ENCODE peak calls at places on chromosome 18, in six cellular contexts. One of them, this sample, is unnamed.

GRCh38 chr18:73615506-73615905 is 532.1 kb downstream of the FBXO15 start:
- DNase-seq in fibroblast of the aortic adventitia: no peak
- DNase-seq in Caco-2: no peak
- DNase-seq in fibroblast of lung: no peak
- DNase-seq in left ventricle myocardium inferior: no peak
- DNase-seq in CD8-positive, alpha-beta T cell: no peak
- DNase-seq in this sample: no peak

GRCh38 chr18:51072586-51073303 is 42.7 kb downstream of the SMAD4 start:
- DNase-seq in fibroblast of the aortic adventitia: no peak
- DNase-seq in Caco-2: no peak
- DNase-seq in fibroblast of lung: no peak
- DNase-seq in left ventricle myocardium inferior: no peak
- DNase-seq in CD8-positive, alpha-beta T cell: no peak
- DNase-seq in this sample: no peak

GRCh38 chr18:35490894-35491688 is 6.7 kb downstream of the INO80C start:
- DNase-seq in fibroblast of the aortic adventitia: no peak
- DNase-seq in Caco-2: no peak
- DNase-seq in fibroblast of lung: no peak
- DNase-seq in left ventricle myocardium inferior: no peak
- DNase-seq in CD8-positive, alpha-beta T cell: no peak
- DNase-seq in this sample: no peak

GRCh38 chr18:59724116-59724515 is 26.9 kb upstream of the CCBE1 start:
- DNase-seq in fibroblast of the aortic adventitia: no peak
- DNase-seq in Caco-2: no peak
- DNase-seq in fibroblast of lung: no peak
- DNase-seq in left ventricle myocardium inferior: no peak
- DNase-seq in CD8-positive, alpha-beta T cell: no peak
- DNase-seq in this sample: no peak

GRCh38 chr18:63986885-63987284 is 17.0 kb downstream of the SERPINB8 start:
- DNase-seq in fibroblast of the aortic adventitia: no peak
- DNase-seq in Caco-2: no peak
- DNase-seq in fibroblast of lung: no peak
- DNase-seq in left ventricle myocardium inferior: no peak
- DNase-seq in CD8-positive, alpha-beta T cell: no peak
- DNase-seq in this sample: no peak

GRCh38 chr18:78932281-78932680 is 47.3 kb upstream of the SALL3 start:
- DNase-seq in fibroblast of the aortic adventitia: no peak
- DNase-seq in Caco-2: no peak
- DNase-seq in fibroblast of lung: no peak
- DNase-seq in left ventricle myocardium inferior: no peak
- DNase-seq in CD8-positive, alpha-beta T cell: no peak
- DNase-seq in this sample: no peak

GRCh38 chr18:37666986-37667385 is 101.4 kb upstream of the CELF4 start:
- DNase-seq in fibroblast of the aortic adventitia: no peak
- DNase-seq in Caco-2: no peak
- DNase-seq in fibroblast of lung: no peak
- DNase-seq in left ventricle myocardium inferior: no peak
- DNase-seq in CD8-positive, alpha-beta T cell: no peak
- DNase-seq in this sample: no peak

GRCh38 chr18:9951022-9951859 is 37.4 kb downstream of the VAPA start:
- DNase-seq in fibroblast of the aortic adventitia: peak; percentile 81
- DNase-seq in Caco-2: peak; percentile 54
- DNase-seq in fibroblast of lung: peak; percentile 86
- DNase-seq in left ventricle myocardium inferior: no peak
- DNase-seq in CD8-positive, alpha-beta T cell: no peak
- DNase-seq in this sample: peak; percentile 81

GRCh38 chr18:23105030-23105429 is 30.3 kb upstream of the CABLES1 start:
- DNase-seq in fibroblast of the aortic adventitia: no peak
- DNase-seq in Caco-2: no peak
- DNase-seq in fibroblast of lung: no peak
- DNase-seq in left ventricle myocardium inferior: no peak
- DNase-seq in CD8-positive, alpha-beta T cell: no peak
- DNase-seq in this sample: no peak

GRCh38 chr18:23550898-23551297 is 35.4 kb downstream of the NPC1 start:
- DNase-seq in fibroblast of the aortic adventitia: no peak
- DNase-seq in Caco-2: no peak
- DNase-seq in fibroblast of lung: no peak
- DNase-seq in left ventricle myocardium inferior: no peak
- DNase-seq in CD8-positive, alpha-beta T cell: no peak
- DNase-seq in this sample: no peak

GRCh38 chr18:8982416-8983183 is 119.9 kb upstream of the NDUFV2 start:
- DNase-seq in fibroblast of the aortic adventitia: peak; percentile 56
- DNase-seq in Caco-2: peak; percentile 67
- DNase-seq in fibroblast of lung: peak; percentile 73
- DNase-seq in left ventricle myocardium inferior: no peak
- DNase-seq in CD8-positive, alpha-beta T cell: no peak
- DNase-seq in this sample: peak; percentile 68

GRCh38 chr18:42365550-42365949 is 410.5 kb downstream of the PIK3C3 start:
- DNase-seq in fibroblast of the aortic adventitia: no peak
- DNase-seq in Caco-2: no peak
- DNase-seq in fibroblast of lung: no peak
- DNase-seq in left ventricle myocardium inferior: no peak
- DNase-seq in CD8-positive, alpha-beta T cell: no peak
- DNase-seq in this sample: no peak

GRCh38 chr18:66838340-66838987 is 234.6 kb upstream of the CDH19 start:
- DNase-seq in fibroblast of the aortic adventitia: no peak
- DNase-seq in Caco-2: no peak
- DNase-seq in fibroblast of lung: no peak
- DNase-seq in left ventricle myocardium inferior: no peak
- DNase-seq in CD8-positive, alpha-beta T cell: no peak
- DNase-seq in this sample: no peak

GRCh38 chr18:50986360-50987087 is 18.7 kb downstream of the ELAC1 start:
- DNase-seq in fibroblast of the aortic adventitia: peak; percentile 45
- DNase-seq in Caco-2: no peak
- DNase-seq in fibroblast of lung: no peak
- DNase-seq in left ventricle myocardium inferior: no peak
- DNase-seq in CD8-positive, alpha-beta T cell: no peak
- DNase-seq in this sample: no peak

GRCh38 chr18:46013484-46014189 is 46.5 kb upstream of the EPG5 start:
- DNase-seq in fibroblast of the aortic adventitia: peak; percentile 21
- DNase-seq in Caco-2: no peak
- DNase-seq in fibroblast of lung: no peak
- DNase-seq in left ventricle myocardium inferior: no peak
- DNase-seq in CD8-positive, alpha-beta T cell: no peak
- DNase-seq in this sample: no peak

GRCh38 chr18:31505161-31505560 is 7.2 kb downstream of the DSG2 start:
- DNase-seq in fibroblast of the aortic adventitia: no peak
- DNase-seq in Caco-2: no peak
- DNase-seq in fibroblast of lung: no peak
- DNase-seq in left ventricle myocardium inferior: no peak
- DNase-seq in CD8-positive, alpha-beta T cell: no peak
- DNase-seq in this sample: no peak

GRCh38 chr18:55236150-55236931 is 277.1 kb upstream of the CCDC68 start:
- DNase-seq in fibroblast of the aortic adventitia: peak; percentile 61
- DNase-seq in Caco-2: no peak
- DNase-seq in fibroblast of lung: peak; percentile 69
- DNase-seq in left ventricle myocardium inferior: peak; percentile 38
- DNase-seq in CD8-positive, alpha-beta T cell: no peak
- DNase-seq in this sample: peak; percentile 65

GRCh38 chr18:11955299-11956029 is 25.8 kb upstream of the IMPA2 start:
- DNase-seq in fibroblast of the aortic adventitia: peak; percentile 83
- DNase-seq in Caco-2: no peak
- DNase-seq in fibroblast of lung: peak; percentile 95
- DNase-seq in left ventricle myocardium inferior: no peak
- DNase-seq in CD8-positive, alpha-beta T cell: no peak
- DNase-seq in this sample: peak; percentile 93

GRCh38 chr18:62759704-62760402 is 44.5 kb downstream of the PHLPP1 start:
- DNase-seq in fibroblast of the aortic adventitia: peak; percentile 42
- DNase-seq in Caco-2: no peak
- DNase-seq in fibroblast of lung: peak; percentile 71
- DNase-seq in left ventricle myocardium inferior: no peak
- DNase-seq in CD8-positive, alpha-beta T cell: no peak
- DNase-seq in this sample: peak; percentile 35

GRCh38 chr18:51038110-51038509 is 8.1 kb downstream of the SMAD4 start:
- DNase-seq in fibroblast of the aortic adventitia: no peak
- DNase-seq in Caco-2: no peak
- DNase-seq in fibroblast of lung: no peak
- DNase-seq in left ventricle myocardium inferior: no peak
- DNase-seq in CD8-positive, alpha-beta T cell: no peak
- DNase-seq in this sample: no peak

GRCh38 chr18:39647627-39648502 is 2082.3 kb upstream of the CELF4 start:
- DNase-seq in fibroblast of the aortic adventitia: peak; percentile 79
- DNase-seq in Caco-2: no peak
- DNase-seq in fibroblast of lung: peak; percentile 95
- DNase-seq in left ventricle myocardium inferior: no peak
- DNase-seq in CD8-positive, alpha-beta T cell: no peak
- DNase-seq in this sample: peak; percentile 95

GRCh38 chr18:2970762-2971659 is 41.9 kb downstream of the LPIN2 start:
- DNase-seq in fibroblast of the aortic adventitia: no peak
- DNase-seq in Caco-2: no peak
- DNase-seq in fibroblast of lung: no peak
- DNase-seq in left ventricle myocardium inferior: no peak
- DNase-seq in CD8-positive, alpha-beta T cell: peak; percentile 51
- DNase-seq in this sample: no peak

GRCh38 chr18:10559566-10560456 is 34.0 kb downstream of the NAPG start:
- DNase-seq in fibroblast of the aortic adventitia: no peak
- DNase-seq in Caco-2: no peak
- DNase-seq in fibroblast of lung: no peak
- DNase-seq in left ventricle myocardium inferior: peak; percentile 18
- DNase-seq in CD8-positive, alpha-beta T cell: no peak
- DNase-seq in this sample: no peak

GRCh38 chr18:9092665-9093064 is 9.8 kb upstream of the NDUFV2 start:
- DNase-seq in fibroblast of the aortic adventitia: peak; percentile 45
- DNase-seq in Caco-2: peak; percentile 46
- DNase-seq in fibroblast of lung: no peak
- DNase-seq in left ventricle myocardium inferior: no peak
- DNase-seq in CD8-positive, alpha-beta T cell: no peak
- DNase-seq in this sample: peak; percentile 86

GRCh38 chr18:3281456-3282400 is 19.8 kb downstream of the MYL12B start:
- DNase-seq in fibroblast of the aortic adventitia: peak; percentile 93
- DNase-seq in Caco-2: no peak
- DNase-seq in fibroblast of lung: peak; percentile 90
- DNase-seq in left ventricle myocardium inferior: no peak
- DNase-seq in CD8-positive, alpha-beta T cell: no peak
- DNase-seq in this sample: peak; percentile 91

GRCh38 chr18:76752400-76752799 is 70.0 kb upstream of the ZNF236 start:
- DNase-seq in fibroblast of the aortic adventitia: no peak
- DNase-seq in Caco-2: no peak
- DNase-seq in fibroblast of lung: no peak
- DNase-seq in left ventricle myocardium inferior: no peak
- DNase-seq in CD8-positive, alpha-beta T cell: no peak
- DNase-seq in this sample: no peak
- H3K4me3 ChIP-seq in fibroblast of the aortic adventitia: no peak overlapping the region
- H3K4me3 ChIP-seq in Caco-2: no peak overlapping the region
- H3K4me3 ChIP-seq in fibroblast of lung: no peak overlapping the region
- H3K4me3 ChIP-seq in left ventricle myocardium inferior: no peak overlapping the region
- H3K4me3 ChIP-seq in CD8-positive, alpha-beta T cell: no peak overlapping the region
- H3K4me3 ChIP-seq in this sample: no peak overlapping the region

GRCh38 chr18:47931707-47932103 is 1.2 kb upstream of the SMAD2 start:
- DNase-seq in fibroblast of the aortic adventitia: no peak
- DNase-seq in Caco-2: peak; percentile 50
- DNase-seq in fibroblast of lung: peak; percentile 34
- DNase-seq in left ventricle myocardium inferior: no peak
- DNase-seq in CD8-positive, alpha-beta T cell: peak; percentile 22
- DNase-seq in this sample: no peak

GRCh38 chr18:47932603-47933002 is 2.1 kb upstream of the SMAD2 start:
- DNase-seq in fibroblast of the aortic adventitia: no peak
- DNase-seq in Caco-2: no peak
- DNase-seq in fibroblast of lung: no peak
- DNase-seq in left ventricle myocardium inferior: no peak
- DNase-seq in CD8-positive, alpha-beta T cell: no peak
- DNase-seq in this sample: no peak

GRCh38 chr18:47930086-47930843 is at the start of gene SMAD2:
- DNase-seq in fibroblast of the aortic adventitia: peak; percentile 69
- DNase-seq in Caco-2: peak; percentile 82
- DNase-seq in fibroblast of lung: peak; percentile 81
- DNase-seq in left ventricle myocardium inferior: peak; percentile 82
- DNase-seq in CD8-positive, alpha-beta T cell: peak; percentile 75
- DNase-seq in this sample: peak; percentile 82

GRCh38 chr18:47930844-47931706 is 616 bp upstream of the SMAD2 start:
- DNase-seq in fibroblast of the aortic adventitia: peak; percentile 94
- DNase-seq in Caco-2: peak; percentile 92
- DNase-seq in fibroblast of lung: peak; percentile 96
- DNase-seq in left ventricle myocardium inferior: peak; percentile 97
- DNase-seq in CD8-positive, alpha-beta T cell: peak; percentile 95
- DNase-seq in this sample: peak; percentile 97

GRCh38 chr18:47932170-47932569 is 1.7 kb upstream of the SMAD2 start:
- DNase-seq in fibroblast of the aortic adventitia: no peak
- DNase-seq in Caco-2: no peak
- DNase-seq in fibroblast of lung: no peak
- DNase-seq in left ventricle myocardium inferior: no peak
- DNase-seq in CD8-positive, alpha-beta T cell: no peak
- DNase-seq in this sample: no peak
- H3K4me3 ChIP-seq in fibroblast of the aortic adventitia: no peak overlapping the region
- H3K4me3 ChIP-seq in Caco-2: peak overlapping the region; percentile 75
- H3K4me3 ChIP-seq in fibroblast of lung: peak overlapping the region; percentile 62
- H3K4me3 ChIP-seq in left ventricle myocardium inferior: no peak overlapping the region
- H3K4me3 ChIP-seq in CD8-positive, alpha-beta T cell: no peak overlapping the region
- H3K4me3 ChIP-seq in this sample: no peak overlapping the region

DNA sequence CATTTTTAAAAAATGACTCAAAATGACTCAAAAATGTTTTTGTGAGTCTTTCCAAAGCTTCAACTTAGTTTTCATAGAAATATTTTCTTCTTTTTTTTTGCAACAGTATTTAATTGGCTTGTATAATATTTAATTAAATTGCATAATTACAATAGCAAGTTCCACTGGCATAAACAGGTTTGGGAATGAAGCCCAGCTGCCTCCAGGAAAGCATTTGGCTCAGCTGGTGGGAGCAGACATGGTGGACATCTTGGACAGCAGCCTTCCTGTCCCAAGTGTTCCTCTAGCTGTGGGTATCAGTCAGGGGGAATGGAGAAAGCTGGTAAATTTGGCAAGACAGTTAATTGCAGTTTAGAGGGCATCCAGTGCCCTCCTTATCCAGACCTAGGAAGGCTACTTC is 213.4 kb downstream of the ZBTB7C start:
- DNase-seq in fibroblast of the aortic adventitia: no peak
- DNase-seq in Caco-2: no peak
- DNase-seq in fibroblast of lung: no peak
- DNase-seq in left ventricle myocardium inferior: no peak
- DNase-seq in CD8-positive, alpha-beta T cell: no peak
- DNase-seq in this sample: no peak
- H3K4me3 ChIP-seq in fibroblast of the aortic adventitia: no peak overlapping the region
- H3K4me3 ChIP-seq in Caco-2: no peak overlapping the region
- H3K4me3 ChIP-seq in fibroblast of lung: no peak overlapping the region
- H3K4me3 ChIP-seq in left ventricle myocardium inferior: no peak overlapping the region
- H3K4me3 ChIP-seq in CD8-positive, alpha-beta T cell: no peak overlapping the region
- H3K4me3 ChIP-seq in this sample: no peak overlapping the region

GRCh38 chr18:58180738-58181353 is 136.8 kb downstream of the NEDD4L start:
- DNase-seq in fibroblast of the aortic adventitia: peak; percentile 62
- DNase-seq in Caco-2: peak; percentile 44
- DNase-seq in fibroblast of lung: peak; percentile 59
- DNase-seq in left ventricle myocardium inferior: no peak
- DNase-seq in CD8-positive, alpha-beta T cell: peak; percentile 65
- DNase-seq in this sample: peak; percentile 59

GRCh38 chr18:58189008-58189407 is 145.0 kb downstream of the NEDD4L start:
- DNase-seq in fibroblast of the aortic adventitia: no peak
- DNase-seq in Caco-2: no peak
- DNase-seq in fibroblast of lung: no peak
- DNase-seq in left ventricle myocardium inferior: no peak
- DNase-seq in CD8-positive, alpha-beta T cell: no peak
- DNase-seq in this sample: no peak

GRCh38 chr18:58183226-58183625 is 139.2 kb downstream of the NEDD4L start:
- DNase-seq in fibroblast of the aortic adventitia: no peak
- DNase-seq in Caco-2: no peak
- DNase-seq in fibroblast of lung: no peak
- DNase-seq in left ventricle myocardium inferior: no peak
- DNase-seq in CD8-positive, alpha-beta T cell: no peak
- DNase-seq in this sample: no peak

GRCh38 chr18:58190842-58191530 is 147.0 kb downstream of the NEDD4L start:
- DNase-seq in fibroblast of the aortic adventitia: no peak
- DNase-seq in Caco-2: no peak
- DNase-seq in fibroblast of lung: no peak
- DNase-seq in left ventricle myocardium inferior: no peak
- DNase-seq in CD8-positive, alpha-beta T cell: no peak
- DNase-seq in this sample: peak; percentile 34

GRCh38 chr18:58186258-58186948 is 142.4 kb downstream of the NEDD4L start:
- DNase-seq in fibroblast of the aortic adventitia: no peak
- DNase-seq in Caco-2: no peak
- DNase-seq in fibroblast of lung: peak; percentile 52
- DNase-seq in left ventricle myocardium inferior: no peak
- DNase-seq in CD8-positive, alpha-beta T cell: no peak
- DNase-seq in this sample: peak; percentile 68
- H3K4me3 ChIP-seq in fibroblast of the aortic adventitia: no peak overlapping the region
- H3K4me3 ChIP-seq in Caco-2: no peak overlapping the region
- H3K4me3 ChIP-seq in fibroblast of lung: no peak overlapping the region
- H3K4me3 ChIP-seq in left ventricle myocardium inferior: no peak overlapping the region
- H3K4me3 ChIP-seq in CD8-positive, alpha-beta T cell: no peak overlapping the region
- H3K4me3 ChIP-seq in this sample: no peak overlapping the region